ENCODE peak calls at places on chromosomes 1 and 21, in six cellular contexts. A is CD8-positive, alpha-beta T cell; C is brain microvascular endothelial cell; D is ovary; L is IMR-90; Y is cardiac fibroblast. X is an unnamed sample.

GRCh38 chr1:942864-943533 is 16.1 kb downstream of the NOC2L start:
- DNase-seq in A (no peak), C (peak; percentile 56), D (peak; percentile 81), L (peak; percentile 61), Y (no peak), X (no peak)

GRCh38 chr1:230578621-230579020 is 63.7 kb upstream of the COG2 start:
- DNase-seq in A (no peak), C (no peak), D (no peak), L (no peak), Y (no peak), X (no peak)

GRCh38 chr1:177340601-177341067 is 169.9 kb downstream of the BRINP2 start:
- DNase-seq in A (no peak), C (no peak), D (no peak), L (no peak), Y (no peak), X (no peak)

GRCh38 chr1:68470388-68470970 is 20.7 kb upstream of the RPE65 start:
- DNase-seq in A (no peak), C (peak; percentile 25), D (no peak), L (peak; percentile 41), Y (peak; percentile 52), X (peak; percentile 25)

GRCh38 chr1:86537928-86538695 is 8.8 kb upstream of the CLCA4 start:
- DNase-seq in A (no peak), C (no peak), D (no peak), L (peak; percentile 6), Y (no peak), X (no peak)

GRCh38 chr1:154137888-154138287 is 17.0 kb downstream of the NUP210L start:
- DNase-seq in A (no peak), C (no peak), D (no peak), L (no peak), Y (no peak), X (no peak)

GRCh38 chr1:65924471-65924870 is 131.8 kb downstream of the PDE4B start:
- DNase-seq in A (no peak), C (peak; percentile 85), D (no peak), L (peak; percentile 94), Y (peak; percentile 72), X (no peak)

GRCh38 chr1:66686406-66686805 is 65.9 kb upstream of the DYNLT5 start:
- DNase-seq in A (no peak), C (no peak), D (no peak), L (no peak), Y (no peak), X (no peak)

GRCh38 chr21:42913461-42913860 is 12.0 kb downstream of the ERVH48-1 start:
- DNase-seq in A (no peak), C (no peak), D (no peak), L (no peak), Y (no peak), X (no peak)

GRCh38 chr1:219798283-219799030 is 129.9 kb downstream of the SLC30A10 start:
- DNase-seq in A (no peak), C (peak; percentile 35), D (no peak), L (peak; percentile 82), Y (peak; percentile 72), X (no peak)

GRCh38 chr21:41445465-41445862 is 19.4 kb downstream of the MX1 start:
- DNase-seq in A (no peak), C (no peak), D (no peak), L (no peak), Y (no peak), X (no peak)

GRCh38 chr1:56901720-56902119 is 47.1 kb downstream of the C8A start:
- DNase-seq in A (no peak), C (no peak), D (no peak), L (peak; percentile 58), Y (peak; percentile 66), X (no peak)

GRCh38 chr1:154547333-154547732 is 11.1 kb downstream of the UBE2Q1 start:
- DNase-seq in A (no peak), C (no peak), D (no peak), L (no peak), Y (no peak), X (no peak)

GRCh38 chr1:203769505-203770343 is 4.7 kb downstream of the LAX1 start:
- DNase-seq in A (no peak), C (peak; percentile 38), D (peak; percentile 71), L (peak; percentile 94), Y (peak; percentile 91), X (peak; percentile 87)

DNA sequence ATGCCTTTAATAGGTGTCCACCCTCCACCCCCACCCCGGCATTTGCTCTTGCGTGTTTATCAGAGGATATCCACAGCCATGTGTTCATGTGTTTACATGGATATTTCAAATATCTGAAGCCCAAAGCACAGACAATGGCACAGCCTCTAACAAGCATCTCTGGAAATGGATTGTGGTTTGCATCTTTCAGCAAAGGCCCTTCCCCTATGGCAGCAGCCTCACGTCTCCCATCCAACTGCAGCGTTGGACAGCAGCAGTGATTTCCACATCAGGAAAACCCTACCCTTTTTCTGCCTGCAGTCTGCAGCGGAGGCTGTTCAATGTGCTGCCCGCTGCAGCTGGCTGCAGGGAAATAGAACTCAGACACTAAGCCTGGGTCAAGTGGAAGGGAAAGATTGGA is 1.6 kb downstream of the RASSF5 start:
- DNase-seq in A (no peak), C (no peak), D (no peak), L (peak; percentile 72), Y (no peak), X (no peak)
- H3K4me3 ChIP-seq in A (no peak overlapping the region), C (no peak overlapping the region), D (no peak overlapping the region), L (no peak overlapping the region), Y (no peak overlapping the region), X (no peak overlapping the region)

GRCh38 chr1:181064030-181064594 is 24.4 kb upstream of the IER5 start:
- DNase-seq in A (no peak), C (no peak), D (no peak), L (no peak), Y (no peak), X (no peak)
- H3K4me3 ChIP-seq in A (no peak overlapping the region), C (no peak overlapping the region), D (no peak overlapping the region), L (no peak overlapping the region), Y (no peak overlapping the region), X (no peak overlapping the region)

GRCh38 chr21:38659936-38660332 is 145.8 kb upstream of the ETS2 start:
- DNase-seq in A (no peak), C (no peak), D (no peak), L (no peak), Y (no peak), X (no peak)
- H3K4me3 ChIP-seq in A (no peak overlapping the region), C (no peak overlapping the region), D (peak overlapping the region; percentile 44), L (no peak overlapping the region), Y (no peak overlapping the region), X (no peak overlapping the region)

GRCh38 chr1:162823771-162824525 is 33.4 kb downstream of the HSD17B7 start:
- DNase-seq in A (no peak), C (no peak), D (no peak), L (no peak), Y (peak; percentile 19), X (no peak)

GRCh38 chr1:162822391-162823200 is 32.1 kb downstream of the HSD17B7 start:
- DNase-seq in A (no peak), C (no peak), D (peak; percentile 24), L (no peak), Y (no peak), X (peak; percentile 21)

GRCh38 chr1:162823231-162823630 is 32.7 kb downstream of the HSD17B7 start:
- DNase-seq in A (no peak), C (no peak), D (no peak), L (no peak), Y (no peak), X (no peak)
- H3K4me3 ChIP-seq in A (no peak overlapping the region), C (no peak overlapping the region), D (no peak overlapping the region), L (no peak overlapping the region), Y (no peak overlapping the region), X (no peak overlapping the region)

GRCh38 chr1:94686882-94687281 is 133.3 kb upstream of the SLC44A3 start:
- DNase-seq in A (no peak), C (no peak), D (no peak), L (no peak), Y (no peak), X (no peak)
- H3K4me3 ChIP-seq in A (no peak overlapping the region), C (no peak overlapping the region), D (no peak overlapping the region), L (no peak overlapping the region), Y (no peak overlapping the region), X (no peak overlapping the region)

GRCh38 chr1:226921504-226921903 is 18.6 kb upstream of the COQ8A start:
- DNase-seq in A (no peak), C (no peak), D (no peak), L (no peak), Y (no peak), X (no peak)
- H3K4me3 ChIP-seq in A (no peak overlapping the region), C (no peak overlapping the region), D (no peak overlapping the region), L (no peak overlapping the region), Y (no peak overlapping the region), X (no peak overlapping the region)

GRCh38 chr1:110004583-110004982 is 20.0 kb downstream of the AHCYL1 start:
- DNase-seq in A (no peak), C (no peak), D (no peak), L (no peak), Y (no peak), X (no peak)
- H3K4me3 ChIP-seq in A (no peak overlapping the region), C (peak overlapping the region; percentile 39), D (no peak overlapping the region), L (peak overlapping the region; percentile 29), Y (peak overlapping the region; percentile 27), X (no peak overlapping the region)

X was measured in mucosa of descending colon.